ENCODE peak calls at places on chromosomes 7 and 10, in nine cellular contexts. J is GM12865; N is gastrocnemius medialis; R is foreskin fibroblast; L is CD4-positive, alpha-beta memory T cell; Q is A549; B is fibroblast of the aortic adventitia; T is BJ; D is brain microvascular endothelial cell. P is an unnamed sample.

GRCh38 chr10:113709221-113709838 is 29.6 kb downstream of the CASP7 start:
- DNase-seq in B (peak; percentile 62), N (no peak), D (peak; percentile 82), R (peak; percentile 69), Q (no peak), T (peak; percentile 27), L (no peak), J (no peak), P (peak; percentile 33)

GRCh38 chr10:31808258-31809218 is 120.1 kb downstream of the ARHGAP12 start:
- DNase-seq in T (no peak), L (peak; percentile 48), B (peak; percentile 96), Q (no peak), J (peak; percentile 74), R (peak; percentile 43), D (peak; percentile 27), N (peak; percentile 24), P (peak; percentile 74)

GRCh38 chr10:57579926-57580325 is 687.8 kb downstream of the IPMK start:
- DNase-seq in N (no peak), D (peak; percentile 7), B (peak; percentile 12), L (no peak), T (no peak), Q (peak; percentile 2), J (peak; percentile 27), R (peak; percentile 1), P (no peak)

GRCh38 chr10:3331680-3332230 is 159.2 kb upstream of the PITRM1 start:
- DNase-seq in R (no peak), T (no peak), B (no peak), Q (no peak), L (no peak), J (no peak), N (no peak), D (no peak), P (no peak)

GRCh38 chr7:359776-360361 is 69.9 kb downstream of the FOXL3 start:
- DNase-seq in B (no peak), T (no peak), N (no peak), D (no peak), Q (no peak), J (no peak), L (no peak), R (no peak), P (no peak)

GRCh38 chr7:44284881-44285541 is 40.4 kb downstream of the CAMK2B start:
- DNase-seq in Q (no peak), R (no peak), L (no peak), T (no peak), D (no peak), J (no peak), N (peak; percentile 1), B (no peak), P (no peak)

GRCh38 chr10:47318706-47319105 is 3.5 kb upstream of the GDF2 start:
- DNase-seq in N (no peak), D (no peak), B (no peak), R (no peak), T (no peak), J (peak; percentile 6), Q (peak; percentile 29), L (no peak), P (no peak)

GRCh38 chr10:77478248-77478963 is 159.2 kb downstream of the KCNMA1 start:
- DNase-seq in T (peak; percentile 60), L (no peak), D (peak; percentile 83), N (no peak), J (no peak), B (peak; percentile 67), R (peak; percentile 88), Q (no peak), P (peak; percentile 50)

GRCh38 chr10:95275726-95276366 is 15.0 kb downstream of the PDLIM1 start:
- DNase-seq in R (no peak), T (no peak), L (no peak), Q (no peak), B (peak; percentile 90), J (no peak), N (no peak), D (peak; percentile 91), P (no peak)

GRCh38 chr7:107600816-107601215 is 20.8 kb downstream of the BCAP29 start:
- DNase-seq in R (no peak), J (no peak), T (no peak), D (no peak), Q (no peak), L (no peak), N (no peak), B (no peak), P (no peak)

GRCh38 chr7:107605223-107605815 is 25.3 kb downstream of the BCAP29 start:
- DNase-seq in T (no peak), D (no peak), N (no peak), J (no peak), Q (no peak), R (no peak), B (no peak), L (no peak), P (no peak)

GRCh38 chr7:107610353-107610752 is 30.3 kb downstream of the BCAP29 start:
- DNase-seq in J (no peak), L (no peak), D (no peak), T (no peak), N (no peak), R (no peak), B (peak; percentile 60), Q (no peak), P (no peak)

GRCh38 chr7:107609861-107610260 is 29.8 kb downstream of the BCAP29 start:
- DNase-seq in D (no peak), T (no peak), L (no peak), Q (no peak), N (no peak), J (no peak), R (no peak), B (peak; percentile 50), P (no peak)

DNA sequence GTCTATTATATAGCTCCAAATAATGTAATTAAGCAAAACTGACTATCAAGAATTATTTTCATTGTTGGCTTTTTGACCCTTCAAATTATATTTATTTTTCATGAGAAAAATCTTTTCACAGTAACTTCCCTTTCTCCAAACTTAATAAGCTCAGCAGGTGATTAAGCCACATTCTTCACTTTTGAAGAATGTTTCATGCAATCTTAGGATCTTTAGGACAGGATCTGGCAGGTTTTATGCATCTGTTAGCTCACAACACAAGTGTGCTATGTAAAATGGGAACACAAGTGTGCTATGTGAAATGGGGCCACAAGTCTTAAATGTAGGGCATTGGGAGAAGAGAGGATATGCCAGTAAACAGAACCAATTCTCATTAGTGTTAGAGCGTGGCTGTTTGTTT is 26.3 kb downstream of the BCAP29 start:
- DNase-seq in B (no peak), J (no peak), N (no peak), Q (no peak), R (no peak), L (no peak), D (no peak), T (no peak), P (no peak)
- H3K4me3 ChIP-seq in B (no peak overlapping the region), J (no peak overlapping the region), N (no peak overlapping the region), Q (no peak overlapping the region), R (no peak overlapping the region), L (no peak overlapping the region), D (no peak overlapping the region), T (no peak overlapping the region), P (no peak overlapping the region)

DNA sequence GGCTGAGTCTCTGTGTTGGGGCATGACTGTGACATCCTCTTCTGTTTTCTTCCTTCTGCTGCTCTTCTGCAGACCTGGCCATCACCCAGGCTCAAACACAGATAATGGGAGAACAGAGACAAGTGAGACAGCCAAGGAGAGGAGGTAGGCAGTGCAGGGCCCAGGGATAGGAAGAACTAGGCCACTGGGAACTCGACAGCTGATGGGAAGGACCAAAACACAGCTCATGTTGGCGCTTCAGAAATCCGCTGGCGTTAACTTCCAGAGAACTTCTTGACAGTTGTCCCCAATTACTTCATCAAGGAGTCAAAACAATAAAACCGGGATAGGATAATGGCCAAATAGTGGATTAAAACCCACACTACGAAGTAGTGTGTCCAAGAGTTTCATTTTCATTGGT is 97.0 kb upstream of the PALS2 start:
- DNase-seq in L (no peak), D (no peak), Q (no peak), B (no peak), T (no peak), J (no peak), R (no peak), N (peak; percentile 36), P (no peak)
- H3K4me3 ChIP-seq in L (no peak overlapping the region), D (no peak overlapping the region), Q (no peak overlapping the region), B (no peak overlapping the region), T (no peak overlapping the region), J (no peak overlapping the region), R (no peak overlapping the region), N (no peak overlapping the region), P (no peak overlapping the region)

GRCh38 chr7:112263519-112263918 is 57.0 kb downstream of the ZNF277 start:
- DNase-seq in R (no peak), L (no peak), N (no peak), B (no peak), Q (no peak), D (no peak), T (no peak), J (no peak), P (no peak)

GRCh38 chr7:112267944-112268691 is 61.6 kb downstream of the ZNF277 start:
- DNase-seq in B (no peak), D (no peak), T (no peak), L (no peak), Q (no peak), J (no peak), R (no peak), N (no peak), P (no peak)

GRCh38 chr7:112266141-112266540 is 59.6 kb downstream of the ZNF277 start:
- DNase-seq in T (no peak), R (no peak), J (no peak), Q (no peak), D (no peak), N (no peak), B (no peak), L (no peak), P (no peak)

GRCh38 chr7:112262804-112263203 is 56.3 kb downstream of the ZNF277 start:
- DNase-seq in L (no peak), T (no peak), D (no peak), Q (no peak), R (no peak), B (no peak), N (no peak), J (no peak), P (no peak)

DNA sequence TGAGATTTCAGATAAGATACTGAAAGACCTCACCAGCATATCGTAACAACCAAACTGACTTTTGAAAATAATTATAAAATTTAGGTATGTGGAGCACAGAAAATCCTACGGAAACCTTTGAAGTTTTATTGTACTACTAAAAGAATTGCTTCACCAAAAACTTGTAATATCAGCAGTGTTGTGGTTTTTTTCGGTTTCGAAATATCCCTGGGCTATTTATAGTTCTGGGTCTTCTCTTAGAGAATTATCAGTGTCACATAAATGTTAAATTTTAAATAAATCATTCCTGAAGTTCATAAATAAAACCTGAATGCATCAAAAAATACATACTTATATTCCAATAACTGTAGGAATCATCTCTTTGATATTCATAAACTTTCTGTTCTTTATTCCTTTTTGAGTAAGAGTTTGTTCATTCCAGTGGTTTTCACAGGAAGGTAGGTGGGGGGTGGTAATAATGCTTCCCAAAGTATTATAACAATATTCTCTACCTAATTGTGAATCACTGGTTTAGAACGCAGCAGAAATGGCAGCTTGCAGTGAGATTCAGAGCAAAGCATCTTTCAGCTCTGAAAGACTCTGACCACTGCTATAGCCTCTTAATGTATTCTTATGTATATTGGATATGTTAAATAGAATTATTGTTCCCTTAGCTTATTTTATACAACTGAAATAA is 60.2 kb downstream of the ZNF277 start:
- DNase-seq in B (peak; percentile 37), L (no peak), J (no peak), D (peak; percentile 36), N (no peak), Q (no peak), R (peak; percentile 20), T (no peak), P (peak; percentile 34)
- H3K4me3 ChIP-seq in B (no peak overlapping the region), L (no peak overlapping the region), J (no peak overlapping the region), D (no peak overlapping the region), N (no peak overlapping the region), Q (no peak overlapping the region), R (no peak overlapping the region), T (no peak overlapping the region), P (no peak overlapping the region)

GRCh38 chr10:5575482-5576153 is 50.9 kb downstream of the CALML3 start:
- DNase-seq in B (peak; percentile 72), T (no peak), D (no peak), Q (no peak), R (peak; percentile 70), J (no peak), L (no peak), N (no peak), P (peak; percentile 51)
- H3K4me3 ChIP-seq in B (no peak overlapping the region), T (no peak overlapping the region), D (no peak overlapping the region), Q (no peak overlapping the region), R (no peak overlapping the region), J (no peak overlapping the region), L (no peak overlapping the region), N (no peak overlapping the region), P (peak overlapping the region; percentile 11)